ENCODE peak calls at places on chromosomes 11 and 22, in six cellular contexts. Z is neural progenitor cell, V is HCT116, E is endothelial cell, A is Calu3, F is OCI-LY7. B is an unnamed sample.

GRCh38 chr11:69525516-69526452 is 44.3 kb downstream of the LINC01488 start:
- DNase-seq in Z (no peak), V (no peak), E (no peak), A (no peak), F (no peak), B (no peak)

GRCh38 chr22:48579035-48579914 is 1248.4 kb downstream of the BRD1 start:
- DNase-seq in Z (peak; percentile 72), V (no peak), E (no peak), A (no peak), F (no peak), B (no peak)

GRCh38 chr11:61873588-61874459 is 17.5 kb downstream of the FADS3 start:
- DNase-seq in Z (no peak), V (no peak), E (no peak), A (no peak), F (no peak), B (no peak)

GRCh38 chr11:78767409-78767932 is 192.8 kb upstream of the NARS2 start:
- DNase-seq in Z (no peak), V (no peak), E (no peak), A (no peak), F (no peak), B (no peak)

GRCh38 chr11:27524155-27524554 is 17.6 kb upstream of the LIN7C start:
- DNase-seq in Z (peak; percentile 27), V (peak; percentile 35), E (no peak), A (no peak), F (no peak), B (no peak)

GRCh38 chr11:67613960-67614715 is 7.4 kb downstream of the NDUFV1 start:
- DNase-seq in Z (peak; percentile 87), V (peak; percentile 15), E (peak; percentile 77), A (peak; percentile 73), F (peak; percentile 97), B (peak; percentile 81)

GRCh38 chr11:36273110-36273509 is 16.1 kb downstream of the COMMD9 start:
- DNase-seq in Z (peak; percentile 60), V (no peak), E (no peak), A (no peak), F (no peak), B (no peak)

GRCh38 chr11:59187587-59187986 is 15.7 kb downstream of the DTX4 start:
- DNase-seq in Z (no peak), V (no peak), E (no peak), A (no peak), F (no peak), B (no peak)

GRCh38 chr11:68551223-68551622 is 90.7 kb downstream of the PPP6R3 start:
- DNase-seq in Z (no peak), V (no peak), E (no peak), A (no peak), F (no peak), B (no peak)

GRCh38 chr22:44368611-44369010 is 55.9 kb upstream of the SHISAL1 start:
- DNase-seq in Z (no peak), V (no peak), E (no peak), A (no peak), F (no peak), B (no peak)

GRCh38 chr22:42560781-42561180 is 7.0 kb downstream of the SERHL2 start:
- DNase-seq in Z (peak; percentile 70), V (no peak), E (peak; percentile 29), A (no peak), F (peak; percentile 64), B (no peak)

GRCh38 chr11:118415051-118415738 is 13.8 kb downstream of the ATP5MG start:
- DNase-seq in Z (no peak), V (no peak), E (no peak), A (no peak), F (no peak), B (no peak)

GRCh38 chr11:79308429-79308828 is 132.4 kb downstream of the TENM4 start:
- DNase-seq in Z (no peak), V (no peak), E (no peak), A (no peak), F (no peak), B (no peak)

GRCh38 chr11:116605543-116605942 is 167.2 kb downstream of the BUD13 start:
- DNase-seq in Z (peak; percentile 92), V (peak; percentile 32), E (peak; percentile 88), A (peak; percentile 60), F (peak; percentile 56), B (no peak)

GRCh38 chr22:45006101-45006872 is 3.5 kb downstream of the PHF21B start:
- DNase-seq in Z (no peak), V (no peak), E (no peak), A (no peak), F (no peak), B (no peak)

GRCh38 chr11:69642549-69642912 is 1.6 kb downstream of the CCND1 start:
- DNase-seq in Z (peak; percentile 60), V (no peak), E (peak; percentile 35), A (no peak), F (no peak), B (peak; percentile 62)

GRCh38 chr11:134802116-134802515 is 390.1 kb upstream of the B3GAT1 start:
- DNase-seq in Z (peak; percentile 84), V (no peak), E (peak; percentile 23), A (no peak), F (no peak), B (no peak)

GRCh38 chr11:123100378-123101085 is 38.6 kb upstream of the HSPA8 start:
- DNase-seq in Z (no peak), V (no peak), E (no peak), A (no peak), F (no peak), B (no peak)

GRCh38 chr11:105109353-105109752 is 30.2 kb downstream of the CARD18 start:
- DNase-seq in Z (no peak), V (no peak), E (no peak), A (no peak), F (no peak), B (no peak)

GRCh38 chr11:104918113-104918824 is 20.0 kb upstream of the CASP12 start:
- DNase-seq in Z (no peak), V (no peak), E (no peak), A (no peak), F (no peak), B (no peak)

GRCh38 chr11:134030853-134031252 is 38.0 kb upstream of the JAM3 start:
- DNase-seq in Z (peak; percentile 57), V (no peak), E (peak; percentile 45), A (no peak), F (no peak), B (no peak)

GRCh38 chr11:62708423-62709261 is 1.2 kb downstream of the GNG3 start:
- DNase-seq in Z (no peak), V (no peak), E (peak; percentile 8), A (no peak), F (no peak), B (peak; percentile 25)

GRCh38 chr11:78532991-78533861 is 41.4 kb downstream of the NARS2 start:
- DNase-seq in Z (no peak), V (no peak), E (no peak), A (no peak), F (peak; percentile 60), B (no peak)

GRCh38 chr11:2801711-2802388 is 83.7 kb downstream of the CDKN1C start:
- DNase-seq in Z (no peak), V (no peak), E (no peak), A (no peak), F (no peak), B (peak; percentile 5)

GRCh38 chr11:130449996-130450419 is 1.6 kb downstream of the ADAMTS15 start:
- DNase-seq in Z (peak; percentile 90), V (no peak), E (peak; percentile 68), A (no peak), F (no peak), B (no peak)
- TF ChIP-seq CTCF in Z (peak; percentile 66), V (no peak), E (peak; percentile 63), A (no peak), F (no peak), B (no peak)

DNA sequence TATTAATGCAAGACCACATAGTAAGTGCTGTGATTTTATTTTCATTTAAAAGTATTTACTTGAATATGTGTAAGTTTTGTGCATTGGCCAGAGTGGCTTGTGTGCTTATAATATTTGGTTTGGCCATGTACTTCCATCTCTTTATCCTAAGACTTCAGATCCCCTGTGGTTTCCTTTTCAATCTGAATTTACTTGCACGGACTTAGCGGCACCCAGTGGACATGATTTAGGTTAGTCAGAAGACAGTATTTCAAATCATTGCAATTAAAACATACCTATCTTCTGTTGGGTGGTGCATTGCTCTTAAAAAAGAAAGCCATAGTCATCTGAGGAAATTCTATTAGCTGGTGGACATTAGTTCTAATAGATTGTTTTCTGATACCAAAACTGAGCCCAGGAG is 30.7 kb downstream of the PIWIL4 start:
- DNase-seq in Z (peak; percentile 21), V (no peak), E (no peak), A (no peak), F (peak; percentile 22), B (no peak)
- TF ChIP-seq CTCF in Z (peak; percentile 18), V (no peak), E (no peak), A (no peak), F (peak; percentile 62), B (no peak)

DNA sequence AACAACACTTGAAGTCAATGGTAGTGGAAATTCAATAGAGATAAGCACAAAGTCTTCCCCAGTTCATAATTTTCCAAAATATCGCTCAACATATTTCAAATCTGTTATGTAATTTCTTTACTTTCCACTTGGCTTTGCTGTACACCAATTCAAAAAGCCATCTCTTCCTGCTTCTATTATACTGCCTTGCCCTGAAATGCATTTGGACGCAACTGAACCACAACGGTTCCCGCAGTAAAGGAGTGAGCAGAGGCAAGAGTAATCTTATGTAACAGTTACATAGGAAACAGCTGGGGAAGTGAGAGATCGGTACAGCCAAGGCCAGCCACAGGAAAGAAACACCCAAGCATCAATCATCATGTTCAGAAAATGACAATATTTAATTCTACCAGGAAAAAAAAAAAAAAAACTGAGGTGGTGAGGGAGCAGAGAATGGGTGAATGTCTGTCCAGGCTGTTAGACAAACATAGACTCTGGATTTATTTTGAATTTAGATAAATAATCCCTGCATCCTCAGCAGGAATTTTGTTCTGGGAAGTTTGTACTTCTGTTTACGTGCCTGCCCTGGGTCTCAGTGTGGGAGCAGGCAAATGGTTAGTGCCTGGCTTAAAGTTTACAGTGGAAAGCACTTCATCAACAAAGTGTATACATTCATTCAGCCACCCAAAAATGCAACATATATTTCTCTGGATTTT is 392.2 kb downstream of the ETS1 start:
- DNase-seq in Z (no peak), V (no peak), E (no peak), A (no peak), F (no peak), B (no peak)
- TF ChIP-seq CTCF in Z (no peak), V (no peak), E (no peak), A (no peak), F (no peak), B (no peak)

GRCh38 chr11:119878990-119879389 is 150.0 kb upstream of the NECTIN1 start:
- DNase-seq in Z (no peak), V (no peak), E (no peak), A (no peak), F (no peak), B (no peak)
- TF ChIP-seq CTCF in Z (no peak), V (no peak), E (no peak), A (no peak), F (no peak), B (no peak)